ENCODE peak calls at places on chromosomes 4 and X, in six cellular contexts. J is HCT116, F is HepG2, G is K562, V is H1, W is GM12878. L is an unnamed sample.

GRCh38 chr4:76546282-76547166 is 111.5 kb downstream of the SHROOM3 start:
- DNase-seq in V (no peak), G (no peak), W (no peak), J (no peak), F (no peak), L (no peak)

GRCh38 chr4:139509727-139510410 is 46.1 kb downstream of the SETD7 start:
- DNase-seq in F (peak), V (no peak), G (no peak), J (no peak), W (no peak), L (no peak)

GRCh38 chr4:36310237-36310636 is 28.8 kb downstream of the DTHD1 start:
- DNase-seq in F (no peak), W (no peak), V (no peak), G (no peak), J (no peak), L (no peak)

GRCh38 chr4:5052726-5053425 is 1.6 kb downstream of the STK32B start:
- DNase-seq in W (no peak), J (no peak), V (no peak), F (no peak), G (no peak), L (no peak)

GRCh38 chrX:71532078-71532752 is 689 bp upstream of the OGT start:
- DNase-seq in G (no peak), W (no peak), J (no peak), F (no peak), V (no peak), L (no peak)

GRCh38 chrX:123487226-123487625 is 245.6 kb downstream of the THOC2 start:
- DNase-seq in V (no peak), G (no peak), W (no peak), J (no peak), F (no peak), L (no peak)

GRCh38 chrX:57929373-57929772 is 19.1 kb upstream of the ZXDA start:
- DNase-seq in V (no peak), J (peak), F (peak), G (no peak), W (no peak), L (no peak)

GRCh38 chrX:1009771-1010170 is 202.7 kb downstream of the CRLF2 start:
- DNase-seq in J (no peak), V (no peak), W (no peak), G (no peak), F (no peak), L (no peak)

GRCh38 chr4:31086771-31087330 is 366.7 kb downstream of the PCDH7 start:
- DNase-seq in W (no peak), G (no peak), V (no peak), J (no peak), F (no peak), L (no peak)

DNA sequence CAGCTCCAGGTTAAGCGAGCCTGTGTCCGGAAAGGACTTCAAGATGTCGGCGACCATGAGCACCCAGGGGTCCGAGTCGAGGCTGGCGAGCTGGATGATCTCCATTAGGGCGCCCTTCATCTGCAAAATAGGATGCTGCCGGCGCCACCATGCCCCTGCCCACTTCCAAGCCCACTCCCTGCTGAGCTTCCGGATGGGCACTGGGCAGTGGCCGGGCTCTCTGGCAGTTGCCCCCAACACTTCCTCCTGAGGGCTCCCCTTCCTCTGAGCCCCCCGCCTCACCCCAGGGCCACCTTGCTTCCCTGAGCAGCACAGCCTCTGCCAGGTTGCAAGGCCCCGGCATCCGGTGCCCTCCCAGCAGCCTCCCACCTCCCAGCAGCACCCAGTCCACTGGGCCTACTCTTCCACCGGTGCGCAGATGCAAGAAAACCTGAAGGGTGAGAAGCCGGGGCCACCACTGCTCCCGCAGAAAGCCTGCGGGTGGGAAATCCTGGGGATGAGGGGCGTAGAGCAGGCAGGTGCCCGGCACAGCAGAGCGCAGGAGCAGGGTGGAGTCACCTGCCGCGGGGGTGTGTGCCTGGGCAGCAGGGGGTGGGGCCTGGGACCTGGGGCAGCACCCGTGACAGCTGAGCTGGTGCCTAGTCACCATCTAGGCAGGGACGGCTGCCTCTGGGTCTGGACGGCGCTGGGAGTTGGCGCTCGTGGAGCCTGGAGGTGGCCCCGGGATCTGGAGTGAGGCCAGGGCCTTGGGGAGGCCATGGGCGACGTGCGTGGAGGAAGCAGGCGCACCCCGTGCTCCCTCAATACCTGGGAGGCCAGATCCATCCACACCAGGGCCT is 17.0 kb downstream of the NELFA start:
- DNase-seq in G (no peak), J (no peak), W (no peak), F (no peak), V (no peak), L (peak)
- H3K9ac ChIP-seq in G (no peak), J (no peak), W (no peak), F (no peak), V (no peak), L (no peak)

DNA sequence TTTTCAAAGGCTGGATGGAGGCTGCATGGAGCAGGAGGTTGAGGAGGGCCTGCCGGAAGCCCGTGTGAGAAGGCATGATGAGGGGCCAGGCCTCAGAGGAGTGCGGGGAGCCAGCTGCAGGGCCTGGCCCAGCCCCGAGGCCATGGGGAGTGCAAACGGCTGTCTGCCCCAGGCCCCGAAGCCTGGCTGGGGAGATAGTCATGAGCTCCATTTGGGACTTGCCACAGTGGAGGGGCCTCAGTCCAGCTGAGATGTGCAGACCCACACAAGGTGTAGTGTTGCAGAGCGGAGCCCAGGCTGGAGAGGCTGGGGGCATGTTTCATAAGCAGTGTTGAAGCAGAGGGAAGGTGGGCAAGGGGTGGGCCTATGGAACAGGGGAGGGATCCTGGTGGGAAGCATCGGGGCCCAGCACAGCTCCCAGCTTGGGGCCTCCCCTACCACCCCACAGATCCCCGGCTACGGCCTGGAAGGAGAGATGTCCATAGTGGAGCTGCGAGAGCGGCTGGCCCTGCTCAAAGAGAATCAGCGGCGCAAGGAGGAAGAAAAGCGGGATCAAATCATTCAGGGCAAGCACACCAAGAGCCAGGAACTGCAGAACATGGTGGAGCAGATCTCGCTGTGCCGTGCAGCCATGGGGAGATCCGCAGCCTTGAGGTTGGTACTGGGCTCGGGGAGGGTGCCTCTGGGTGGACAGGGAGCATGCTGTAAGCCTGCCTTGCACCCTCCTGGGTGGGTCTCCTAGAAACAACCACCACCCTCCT is 9.1 kb upstream of the RNF4 start:
- DNase-seq in F (no peak), V (no peak), G (no peak), J (no peak), W (no peak), L (no peak)
- TF ChIP-seq JUND in F (no peak), V (no peak), G (no peak), J (no peak), W (no peak), L (no peak)

DNA sequence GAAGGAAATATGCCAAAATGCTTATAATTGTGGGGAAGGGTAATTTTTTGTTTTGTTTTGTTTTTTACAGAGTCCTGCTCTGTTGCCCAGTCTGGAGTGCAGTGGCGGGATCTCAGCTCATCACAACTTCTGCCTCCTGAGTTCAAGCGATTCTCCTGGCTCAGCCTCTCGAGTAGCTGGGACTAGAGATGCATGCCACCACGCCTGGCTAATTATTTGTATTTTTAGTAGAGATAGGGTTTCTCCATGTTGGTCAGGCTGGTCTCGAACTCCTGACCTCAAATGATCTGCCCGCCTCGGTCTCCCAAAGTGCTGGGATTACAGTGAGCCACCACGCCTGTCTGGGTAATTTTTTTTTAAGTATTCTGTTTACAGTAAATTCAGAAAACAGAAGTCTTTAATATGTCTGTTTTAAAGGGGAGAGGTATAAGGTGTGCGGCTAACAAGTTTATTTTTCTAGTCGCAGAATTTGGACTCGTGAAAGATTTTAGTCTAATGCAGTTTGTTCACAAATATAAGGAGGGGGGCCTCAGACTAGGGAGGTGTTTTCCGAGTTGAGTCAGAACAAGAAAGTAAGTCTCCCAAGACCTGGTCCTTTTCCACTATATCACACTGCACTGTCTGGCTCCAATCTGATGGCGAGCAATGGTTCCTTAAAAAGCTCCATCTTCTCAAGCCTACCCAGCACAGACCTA is 1.5 kb downstream of the ACSL1 start:
- DNase-seq in J (no peak), G (no peak), W (no peak), F (no peak), V (no peak), L (no peak)
- H3K9ac ChIP-seq in J (no peak), G (no peak), W (peak), F (no peak), V (no peak), L (no peak)

DNA sequence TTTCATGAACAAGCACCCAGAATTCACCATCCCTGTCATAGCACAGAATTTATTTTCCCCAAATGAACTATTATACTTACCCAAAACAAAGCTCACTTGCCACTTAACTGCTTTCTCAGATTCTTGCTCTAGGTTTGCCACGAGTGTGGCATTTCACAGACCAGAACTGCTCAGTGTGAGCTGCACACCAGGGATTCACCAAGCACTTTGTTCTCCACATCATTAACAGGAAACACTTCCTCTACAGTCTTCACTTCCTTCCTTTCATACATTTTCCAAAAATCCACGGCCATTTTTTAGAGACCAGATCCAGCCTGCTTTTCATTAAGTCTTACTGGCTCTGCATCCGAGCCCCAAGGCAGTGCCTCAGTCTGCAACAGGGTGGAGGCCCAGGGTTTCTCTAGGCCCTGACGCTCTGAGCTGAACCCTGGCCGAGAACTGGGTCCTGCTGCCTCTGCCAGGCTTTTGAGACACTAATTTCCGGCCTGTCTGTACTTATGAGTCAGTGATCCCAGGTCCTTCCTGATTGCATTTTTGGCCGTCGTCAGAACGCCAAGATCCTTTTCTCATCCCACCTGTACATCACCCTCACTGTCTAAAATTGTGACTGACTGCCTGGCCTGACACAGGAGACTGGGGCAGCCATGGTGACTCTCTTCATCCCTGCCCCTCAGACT is 67.6 kb upstream of the MTNR1A start:
- DNase-seq in W (no peak), G (no peak), J (no peak), F (no peak), V (no peak), L (no peak)
- TF ChIP-seq JUND in W (no peak), G (no peak), J (no peak), F (no peak), V (no peak), L (peak)

DNA sequence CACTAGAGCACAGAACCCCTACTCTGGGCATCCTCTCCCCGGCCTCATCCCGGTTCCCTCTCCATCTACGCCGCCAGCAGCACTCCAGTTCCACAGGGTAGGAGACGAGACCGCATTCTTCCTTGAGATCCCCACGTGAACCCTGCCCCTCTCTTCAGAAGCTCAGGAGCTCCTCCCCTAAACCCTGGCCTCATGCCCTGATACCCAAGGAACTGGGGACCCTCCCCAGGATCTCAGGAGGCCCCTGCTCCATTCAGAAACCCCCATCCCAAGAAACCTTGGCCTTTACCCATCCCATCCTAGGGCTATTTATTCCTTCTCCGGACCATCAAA is 1.1 kb downstream of the PRICKLE3 start:
- DNase-seq in F (no peak), V (no peak), G (no peak), W (no peak), J (no peak), L (no peak)
- H3K9ac ChIP-seq in F (no peak), V (no peak), G (peak), W (peak), J (peak), L (no peak)

GRCh38 chrX:40061871-40062524 is 35.8 kb downstream of the BCOR start:
- DNase-seq in J (no peak), W (no peak), F (no peak), V (no peak), G (no peak), L (no peak)
- TF ChIP-seq JUND in J (no peak), W (no peak), F (no peak), V (no peak), G (no peak), L (no peak)

GRCh38 chr4:26861434-26862186 is 969 bp downstream of the STIM2 start:
- DNase-seq in G (peak), J (no peak), F (peak), W (no peak), V (peak), L (peak)

GRCh38 chr4:26860157-26860921 is at the start of gene STIM2:
- DNase-seq in V (peak), J (peak), G (peak), F (peak), W (peak), L (peak)

GRCh38 chr4:26859762-26860156 is 882 bp upstream of the STIM2 start:
- DNase-seq in V (no peak), G (no peak), W (no peak), F (no peak), J (no peak), L (no peak)

GRCh38 chr4:26862381-26862915 is 1.8 kb downstream of the STIM2 start:
- DNase-seq in G (no peak), J (no peak), F (no peak), V (no peak), W (no peak), L (no peak)

GRCh38 chr4:26860922-26861433 is 337 bp downstream of the STIM2 start:
- DNase-seq in G (no peak), J (no peak), F (peak), V (peak), W (no peak), L (peak)
- H3K9ac ChIP-seq in G (peak), J (peak), F (peak), V (peak), W (peak), L (peak)

L was measured in SK-N-SH.